ENCODE peak calls at places on chromosome 12, in four cellular contexts. X, S, W and E are unnamed samples.

GRCh38 chr12:109130755-109131521 is 14.6 kb downstream of the ACACB start:
- DNase-seq in W (no peak), S (no peak), X (no peak), E (no peak)

GRCh38 chr12:41288188-41288811 is 100.2 kb downstream of the PDZRN4 start:
- DNase-seq in S (no peak), W (no peak), X (no peak), E (no peak)

GRCh38 chr12:22018860-22019259 is 27.2 kb upstream of the CMAS start:
- DNase-seq in S (no peak), W (no peak), X (no peak), E (no peak)

GRCh38 chr12:107320031-107320928 is 226.9 kb upstream of the CRY1 start:
- DNase-seq in W (peak; percentile 71), X (peak; percentile 67), S (peak; percentile 81), E (no peak)

GRCh38 chr12:122865268-122866231 is 30.3 kb downstream of the HIP1R start:
- DNase-seq in S (peak; percentile 62), X (peak; percentile 63), W (no peak), E (peak; percentile 52)

GRCh38 chr12:119176267-119177055 is 2.3 kb upstream of the HSPB8 start:
- DNase-seq in S (no peak), W (no peak), X (peak; percentile 84), E (peak; percentile 85)

GRCh38 chr12:87816186-87816585 is 213.0 kb downstream of the C12orf50 start:
- DNase-seq in X (no peak), W (no peak), S (no peak), E (no peak)

GRCh38 chr12:98516184-98516873 is 939 bp downstream of the TMPO start:
- DNase-seq in W (peak; percentile 74), S (peak; percentile 82), X (peak; percentile 69), E (no peak)

DNA sequence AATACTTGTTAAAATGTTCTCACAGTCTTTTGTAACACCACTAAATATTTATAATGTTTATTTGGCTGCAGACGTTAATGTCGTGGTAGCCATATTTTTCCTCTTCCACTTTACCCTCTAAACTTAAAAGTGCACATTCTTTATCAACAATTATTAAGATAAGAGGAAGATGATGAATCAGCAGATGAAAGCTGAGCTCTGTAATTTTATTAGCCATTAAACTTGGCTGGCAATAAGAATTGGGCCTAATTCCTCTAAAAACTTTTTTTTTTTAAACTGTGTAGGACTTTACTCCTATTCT is 447.5 kb downstream of the AEBP2 start:
- DNase-seq in W (no peak), S (no peak), X (no peak), E (no peak)
- H3K9me3 ChIP-seq in W (no peaks in the 10 kb centered on the region), S (no peaks in the 10 kb centered on the region), X (no peaks in the 10 kb centered on the region), E (no peaks in the 10 kb centered on the region)

GRCh38 chr12:132257955-132258490 is 71.4 kb downstream of the GALNT9 start:
- DNase-seq in X (no peak), W (no peak), S (no peak), E (no peak)

GRCh38 chr12:132259872-132260695 is 69.3 kb downstream of the GALNT9 start:
- DNase-seq in W (no peak), S (no peak), X (no peak), E (no peak)

GRCh38 chr12:132260721-132261120 is 68.7 kb downstream of the GALNT9 start:
- DNase-seq in X (no peak), S (no peak), W (no peak), E (no peak)

GRCh38 chr12:132258543-132258942 is 70.8 kb downstream of the GALNT9 start:
- DNase-seq in S (no peak), W (no peak), X (no peak), E (no peak)

GRCh38 chr12:132259364-132259871 is 70.0 kb downstream of the GALNT9 start:
- DNase-seq in W (no peak), S (no peak), X (no peak), E (no peak)
- H3K9me3 ChIP-seq in W (no peaks in the 10 kb centered on the region), S (no peaks in the 10 kb centered on the region), X (no peaks in the 10 kb centered on the region), E (no peaks in the 10 kb centered on the region)

DNA sequence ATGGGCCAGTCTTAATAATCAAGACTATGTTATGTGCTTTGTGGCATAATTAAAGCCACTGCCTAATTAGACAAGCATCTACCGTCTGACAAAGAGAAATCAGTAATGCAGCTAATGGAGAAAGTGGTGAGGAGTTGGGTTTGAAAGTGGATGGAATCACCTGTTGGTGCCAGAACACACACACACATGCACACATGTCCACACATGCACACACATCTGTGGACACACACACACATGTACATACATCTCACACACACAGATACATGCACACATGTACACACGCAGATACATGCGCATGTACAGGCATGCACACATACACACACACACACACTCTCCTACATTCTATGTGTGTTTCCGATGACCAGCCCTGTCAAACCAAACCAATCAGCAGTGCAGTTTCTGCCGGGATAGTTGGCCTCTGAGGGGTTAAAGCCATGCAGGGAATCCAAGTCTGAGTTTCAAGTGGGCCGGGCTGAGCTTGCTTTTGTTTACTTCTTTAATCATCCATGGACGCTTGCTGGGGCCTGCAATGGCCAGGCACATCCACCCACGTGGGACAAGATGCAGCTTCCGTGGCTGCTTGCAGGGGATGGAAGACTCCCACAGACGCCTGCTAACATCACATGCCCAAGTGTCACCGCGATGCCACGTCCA is 52.5 kb downstream of the GALNT9 start:
- DNase-seq in S (no peak), W (no peak), X (no peak), E (no peak)
- H3K9me3 ChIP-seq in S (no peaks in the 10 kb centered on the region), W (no peaks in the 10 kb centered on the region), X (no peaks in the 10 kb centered on the region), E (no peaks in the 10 kb centered on the region)

GRCh38 chr12:34290191-34290995 is 268.1 kb downstream of the ALG10 start:
- DNase-seq in S (peak; percentile 37), X (no peak), W (no peak), E (no peak)

GRCh38 chr12:34291001-34291400 is 268.7 kb downstream of the ALG10 start:
- DNase-seq in X (no peak), W (no peak), S (peak; percentile 25), E (no peak)

GRCh38 chr12:34288963-34289345 is 266.7 kb downstream of the ALG10 start:
- DNase-seq in S (peak; percentile 18), X (no peak), W (no peak), E (no peak)

GRCh38 chr12:34287986-34288962 is 266.0 kb downstream of the ALG10 start:
- DNase-seq in X (peak; percentile 27), S (peak; percentile 22), W (no peak), E (no peak)

DNA sequence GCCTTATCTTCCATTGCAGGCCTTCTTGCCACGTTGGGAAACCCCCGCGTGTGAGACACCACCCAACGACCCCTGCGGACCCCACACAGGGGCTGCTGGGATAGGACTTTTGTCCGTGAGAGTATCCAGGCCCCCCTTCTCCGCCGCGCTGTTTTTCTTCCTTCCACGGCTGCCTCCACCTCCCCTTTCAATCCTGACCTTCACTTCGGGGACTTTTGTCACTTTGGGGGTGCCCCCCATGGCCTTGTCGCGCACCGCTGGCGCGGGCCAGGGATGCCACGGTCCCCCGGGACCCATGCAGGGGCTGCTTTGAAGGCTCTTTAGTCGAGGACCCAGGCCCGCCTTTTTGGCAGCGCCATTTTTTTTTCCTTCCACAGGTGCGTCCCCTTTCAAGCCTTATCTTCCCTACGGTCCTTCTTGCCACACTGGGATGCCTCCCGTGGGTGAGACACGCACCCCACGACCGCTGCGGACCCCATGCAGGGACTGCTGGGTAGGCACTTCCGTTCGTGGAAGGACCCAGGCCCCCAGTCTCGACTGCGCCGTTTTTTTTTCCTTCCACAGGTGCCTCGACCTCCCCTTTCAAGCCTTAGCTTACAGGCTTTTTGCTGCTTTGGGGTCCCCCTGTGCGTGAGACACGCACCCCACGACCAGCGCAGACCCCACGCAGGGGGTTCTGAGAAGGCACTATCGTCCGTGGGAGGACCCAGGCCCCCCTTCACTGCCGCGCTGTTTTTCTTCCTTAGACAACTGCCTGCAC is 267.3 kb downstream of the ALG10 start:
- DNase-seq in W (no peak), X (peak; percentile 18), S (peak; percentile 36), E (no peak)
- H3K9me3 ChIP-seq in W (no peaks in the 10 kb centered on the region), X (peaks cover 21% of the 10 kb centered on the region), S (no peaks in the 10 kb centered on the region), E (peaks cover 100% of the 10 kb centered on the region)

GRCh38 chr12:112546339-112546738 is 127.6 kb downstream of the PTPN11 start:
- DNase-seq in S (no peak), W (no peak), X (no peak), E (no peak)
- H3K9me3 ChIP-seq in S (no peaks in the 10 kb centered on the region), W (no peaks in the 10 kb centered on the region), X (no peaks in the 10 kb centered on the region), E (no peaks in the 10 kb centered on the region)

DNA sequence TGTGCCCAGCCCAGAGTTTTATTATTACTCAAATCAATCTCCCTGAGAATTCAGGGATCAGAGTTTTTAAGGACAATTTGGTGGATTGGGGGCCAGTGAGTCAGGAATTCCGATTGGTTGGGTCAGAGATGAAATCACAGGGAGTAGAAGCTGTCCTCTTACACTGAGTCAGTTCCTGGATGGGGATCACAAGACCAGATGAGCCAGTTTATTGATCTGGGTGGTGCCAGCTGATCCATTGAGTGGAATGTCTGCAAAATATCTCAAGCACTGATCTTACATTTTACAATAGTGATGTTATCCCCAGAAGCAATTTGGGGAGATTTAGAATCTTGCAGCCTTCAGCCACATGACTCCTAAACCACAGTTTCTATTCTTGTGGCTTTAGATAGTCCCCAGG is 89.1 kb upstream of the CNOT2 start:
- DNase-seq in W (no peak), X (no peak), S (no peak), E (no peak)
- H3K9me3 ChIP-seq in W (no peaks in the 10 kb centered on the region), X (peaks cover 14% of the 10 kb centered on the region), S (peaks cover 13% of the 10 kb centered on the region), E (peaks cover 50% of the 10 kb centered on the region)

GRCh38 chr12:34393086-34393820 is 371.0 kb downstream of the ALG10 start:
- DNase-seq in X (peak; percentile 37), W (peak; percentile 1), S (peak; percentile 34), E (no peak)
- H3K9me3 ChIP-seq in X (peaks cover 13% of the 10 kb centered on the region), W (no peaks in the 10 kb centered on the region), S (peaks cover 6% of the 10 kb centered on the region), E (peaks cover 93% of the 10 kb centered on the region)

GRCh38 chr12:133081408-133081806 is 684 bp downstream of the ZNF140 start:
- DNase-seq in S (no peak), X (no peak), W (no peak), E (peak; percentile 21)

GRCh38 chr12:133080051-133080618 is 588 bp upstream of the ZNF140 start:
- DNase-seq in S (peak; percentile 98), W (peak; percentile 90), X (peak; percentile 99), E (peak; percentile 99)

GRCh38 chr12:133083345-133083744 is 2.6 kb downstream of the ZNF140 start:
- DNase-seq in X (no peak), W (no peak), S (no peak), E (no peak)

DNA sequence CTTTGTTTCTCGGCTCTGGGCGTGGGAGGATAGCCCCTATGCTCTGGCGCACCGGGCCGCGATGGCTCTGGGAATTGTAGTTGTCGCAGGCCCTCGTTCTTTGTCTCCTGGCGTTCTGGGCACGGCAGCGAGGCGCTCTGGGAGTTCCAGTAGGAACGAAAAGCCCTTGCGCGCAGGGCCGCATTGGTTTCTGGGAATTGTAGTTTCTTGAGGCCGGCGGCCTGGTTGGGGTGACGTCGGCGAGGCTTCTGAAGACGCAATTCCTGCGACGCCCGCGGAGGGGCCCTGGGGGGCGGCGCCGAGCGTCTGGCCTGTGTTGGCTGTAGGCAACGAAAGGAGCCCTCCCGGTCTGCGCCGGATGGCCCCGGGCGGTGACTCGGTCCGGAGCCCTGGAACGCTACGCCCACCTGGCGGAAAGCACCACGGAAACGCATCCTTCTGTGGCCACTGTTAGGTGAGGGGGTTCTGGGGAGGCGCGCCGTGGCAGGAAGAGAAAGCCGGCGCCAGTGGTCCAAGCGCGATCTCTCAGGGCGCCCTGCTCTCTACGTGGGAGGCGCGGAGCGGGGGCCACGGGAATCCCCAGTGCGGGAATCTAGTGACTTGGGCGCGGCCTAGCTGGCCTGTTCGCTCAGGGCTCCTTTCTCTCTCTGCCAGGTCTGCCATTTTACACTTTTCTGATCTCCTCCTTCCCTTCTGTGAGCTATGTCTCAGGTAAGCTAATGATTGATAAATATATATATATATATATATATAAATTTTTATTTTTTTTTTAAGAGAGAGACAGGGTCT is at the start of gene ZNF140:
- DNase-seq in W (peak; percentile 92), S (peak; percentile 91), X (peak; percentile 98), E (peak; percentile 95)
- H3K9me3 ChIP-seq in W (peaks cover 31% of the 10 kb centered on the region), S (peaks cover 17% of the 10 kb centered on the region), X (peaks cover 76% of the 10 kb centered on the region), E (peaks cover 67% of the 10 kb centered on the region)

GRCh38 chr12:121352053-121353018 is at the start of gene ANAPC5:
- DNase-seq in X (peak; percentile 95), W (peak; percentile 78), S (peak; percentile 94), E (peak; percentile 97)
- H3K9me3 ChIP-seq in X (no peaks in the 10 kb centered on the region), W (no peaks in the 10 kb centered on the region), S (no peaks in the 10 kb centered on the region), E (no peaks in the 10 kb centered on the region)